ENCODE peak calls at places on chromosomes 12 and 14, in five cellular contexts. T is OCI-M1; A is cardiac fibroblast; R is stimulated activated CD8-positive, alpha-beta memory T cell treated with anti-CD3 and anti-CD28 coated beads, Interleukin-7, amount 100 ng/mL, for 1 hour; F is SW480. B is an unnamed sample.

GRCh38 chr12:97308576-97309198 is 153.9 kb upstream of the RMST start:
- DNase-seq in T (peak; percentile 77), A (peak; percentile 73), R (no peak), F (peak; percentile 38), B (peak; percentile 77)

GRCh38 chr12:125161712-125162023 is 96.4 kb downstream of the AACS start:
- DNase-seq in T (no peak), A (no peak), R (no peak), F (no peak), B (no peak)

GRCh38 chr12:29088611-29089219 is 60.4 kb upstream of the FAR2 start:
- DNase-seq in T (peak; percentile 70), A (peak; percentile 48), R (no peak), F (peak; percentile 59), B (peak; percentile 53)

GRCh38 chr12:48651681-48652080 is 30.4 kb downstream of the KANSL2 start:
- DNase-seq in T (no peak), A (no peak), R (no peak), F (no peak), B (no peak)

GRCh38 chr12:67885370-67886169 is 103.7 kb upstream of the IFNG-AS1 start:
- DNase-seq in T (no peak), A (peak; percentile 19), R (no peak), F (no peak), B (no peak)

GRCh38 chr14:77208266-77208978 is 26.8 kb downstream of the TMEM63C start:
- DNase-seq in T (peak; percentile 48), A (peak; percentile 73), R (peak; percentile 18), F (peak; percentile 53), B (peak; percentile 62)

GRCh38 chr12:100337727-100338126 is 19.1 kb upstream of the SLC17A8 start:
- DNase-seq in T (no peak), A (no peak), R (no peak), F (no peak), B (no peak)

GRCh38 chr12:120872487-120872886 is 31.7 kb downstream of the SPPL3 start:
- DNase-seq in T (no peak), A (no peak), R (no peak), F (no peak), B (no peak)

GRCh38 chr12:58564721-58565120 is 355.6 kb downstream of the LRIG3 start:
- DNase-seq in T (no peak), A (no peak), R (no peak), F (no peak), B (no peak)

GRCh38 chr14:68442828-68443460 is 349.9 kb downstream of the ZFP36L1 start:
- DNase-seq in T (no peak), A (peak; percentile 52), R (no peak), F (no peak), B (no peak)

GRCh38 chr12:15677207-15677606 is 112.0 kb downstream of the EPS8 start:
- DNase-seq in T (no peak), A (no peak), R (no peak), F (no peak), B (no peak)

GRCh38 chr12:122837306-122838265 is 2.3 kb downstream of the HIP1R start:
- DNase-seq in T (no peak), A (no peak), R (no peak), F (peak; percentile 71), B (no peak)

GRCh38 chr14:97290977-97291376 is 493.8 kb downstream of the VRK1 start:
- DNase-seq in T (no peak), A (no peak), R (no peak), F (peak; percentile 28), B (no peak)

GRCh38 chr14:105424861-105425260 is 5.2 kb downstream of the MTA1 start:
- DNase-seq in T (no peak), A (no peak), R (no peak), F (no peak), B (no peak)

GRCh38 chr14:104287301-104288009 is 149.1 kb downstream of the KIF26A start:
- DNase-seq in T (no peak), A (no peak), R (no peak), F (no peak), B (no peak)

GRCh38 chr12:7058850-7059249 is 1.7 kb upstream of the C1S start:
- DNase-seq in T (no peak), A (no peak), R (no peak), F (no peak), B (no peak)